ENCODE peak calls at places on chromosomes 5 and 9, in nine cellular contexts. E is G401; F is putamen; Y is CD8-positive, alpha-beta memory T cell; V is AG10803; B is RKO; X is stimulated activated CD4-positive, alpha-beta T cell treated with anti-CD3 and anti-CD28 coated beads, Interleukin-12 subunit alpha, Interleukin-12 subunit beta, amount 100 ng/mL, for 4 hours; W is stimulated activated effector memory CD8-positive, alpha-beta T cell treated with anti-CD3 and anti-CD28 coated beads, Interleukin-12 subunit alpha, Interleukin-12 subunit beta, amount 100 ng/mL, for 72 hours; T is Kasumi-1. A is an unnamed sample.

GRCh38 chr5:38149815-38150195 is 108.6 kb upstream of the EGFLAM start:
- DNase-seq in T (no peak), B (no peak), Y (no peak), W (no peak), E (no peak), F (no peak), V (no peak), X (no peak), A (no peak)

GRCh38 chr5:41707853-41708603 is 162.2 kb downstream of the OXCT1 start:
- DNase-seq in F (no peak), T (peak), X (no peak), B (peak), V (peak), Y (no peak), W (no peak), E (no peak), A (no peak)

GRCh38 chr5:7876867-7877266 is 7.9 kb downstream of the MTRR start:
- DNase-seq in T (no peak), E (no peak), Y (no peak), W (no peak), V (peak), B (peak), X (no peak), F (no peak), A (peak)

GRCh38 chr5:83516962-83517750 is 45.6 kb downstream of the VCAN start:
- DNase-seq in F (no peak), E (no peak), B (no peak), T (no peak), W (no peak), X (no peak), Y (no peak), V (peak), A (no peak)

GRCh38 chr5:108461628-108462367 is 79.9 kb upstream of the FBXL17 start:
- DNase-seq in V (peak), X (no peak), F (no peak), W (no peak), T (no peak), E (no peak), B (peak), Y (no peak), A (no peak)

GRCh38 chr5:68746220-68747076 is 347.4 kb upstream of the SLC30A5 start:
- DNase-seq in T (no peak), Y (no peak), B (no peak), E (no peak), W (no peak), F (no peak), X (no peak), V (no peak), A (no peak)

GRCh38 chr5:149780043-149780737 is 50.1 kb downstream of the PPARGC1B start:
- DNase-seq in W (no peak), T (no peak), E (peak), F (no peak), X (no peak), Y (no peak), B (no peak), V (no peak), A (no peak)

GRCh38 chr9:136117291-136118060 is 1.2 kb downstream of the TMEM250 start:
- DNase-seq in F (no peak), Y (no peak), X (no peak), V (peak), E (peak), B (peak), W (no peak), T (no peak), A (no peak)

GRCh38 chr9:131731237-131731995 is 8.5 kb downstream of the RAPGEF1 start:
- DNase-seq in Y (peak), X (no peak), E (no peak), B (no peak), V (no peak), W (no peak), F (no peak), T (no peak), A (no peak)

GRCh38 chr5:10701567-10702039 is 59.4 kb downstream of the DAP start:
- DNase-seq in Y (no peak), T (peak), B (peak), X (peak), W (no peak), V (peak), E (peak), F (no peak), A (peak)

GRCh38 chr5:111550282-111551020 is 38.1 kb upstream of the STARD4 start:
- DNase-seq in Y (peak), F (peak), X (peak), E (peak), B (peak), W (peak), V (peak), T (peak), A (peak)

GRCh38 chr9:70404261-70404660 is 10.2 kb downstream of the KLF9 start:
- DNase-seq in E (no peak), Y (no peak), F (no peak), T (no peak), X (no peak), W (no peak), B (no peak), V (no peak), A (no peak)

GRCh38 chr9:133737071-133737773 is 930 bp downstream of the SARDH start:
- DNase-seq in E (no peak), V (no peak), T (no peak), X (no peak), W (no peak), F (no peak), Y (no peak), B (no peak), A (no peak)

GRCh38 chr9:134887686-134888602 is 7.3 kb downstream of the FCN2 start:
- DNase-seq in F (no peak), V (no peak), W (no peak), T (no peak), E (no peak), B (no peak), X (no peak), Y (no peak), A (no peak)

GRCh38 chr9:119907056-119907455 is 537.8 kb upstream of the BRINP1 start:
- DNase-seq in V (no peak), F (no peak), Y (no peak), X (no peak), E (no peak), T (no peak), W (no peak), B (no peak), A (no peak)

GRCh38 chr5:95930141-95930540 is 31.5 kb downstream of the ELL2 start:
- DNase-seq in F (no peak), V (no peak), B (no peak), X (no peak), T (no peak), W (no peak), E (no peak), Y (no peak), A (no peak)

GRCh38 chr9:131677445-131678180 is 62.3 kb downstream of the RAPGEF1 start:
- DNase-seq in X (no peak), T (peak), E (no peak), B (no peak), F (peak), W (no peak), V (peak), Y (no peak), A (peak)

GRCh38 chr5:133287500-133287899 is 235.7 kb downstream of the HSPA4 start:
- DNase-seq in B (peak), F (peak), E (peak), W (no peak), V (peak), Y (no peak), X (peak), T (peak), A (peak)

GRCh38 chr5:139395844-139396640 is 1.1 kb upstream of the PROB1 start:
- DNase-seq in E (no peak), Y (no peak), F (no peak), T (no peak), W (no peak), B (peak), X (no peak), V (no peak), A (no peak)